ENCODE peak calls at places on chromosome 5, in seven cellular contexts. X is aorta, L is lower leg skin, M is HFF-Myc, N is GM13976, U is amniotic stem cell, I is A549. A is an unnamed sample.

GRCh38 chr5:90201923-90202322 is 207.6 kb downstream of the CETN3 start:
- DNase-seq in X (no peak), L (no peak), M (no peak), N (no peak), U (no peak), I (no peak), A (no peak)

GRCh38 chr5:129400395-129400983 is 59.6 kb upstream of the ADAMTS19 start:
- DNase-seq in X (no peak), L (no peak), M (no peak), N (no peak), U (no peak), I (peak), A (no peak)

GRCh38 chr5:32021771-32022170 is 152.3 kb downstream of the GOLPH3 start:
- DNase-seq in X (no peak), L (no peak), M (no peak), N (no peak), U (no peak), I (no peak), A (peak)

GRCh38 chr5:77266291-77266690 is 55.8 kb downstream of the PDE8B start:
- DNase-seq in X (no peak), L (no peak), M (peak), N (no peak), U (no peak), I (no peak), A (no peak)

GRCh38 chr5:114325552-114325951 is 36.3 kb upstream of the KCNN2 start:
- DNase-seq in X (no peak), L (no peak), M (peak), N (no peak), U (no peak), I (no peak), A (no peak)

GRCh38 chr5:50767588-50767987 is 101.2 kb downstream of the PARP8 start:
- DNase-seq in X (no peak), L (no peak), M (no peak), N (no peak), U (no peak), I (no peak), A (no peak)

GRCh38 chr5:170377027-170377426 is 12.1 kb downstream of the KCNMB1 start:
- DNase-seq in X (no peak), L (peak), M (no peak), N (no peak), U (no peak), I (no peak), A (no peak)

GRCh38 chr5:164048527-164048926 is 543.1 kb downstream of the MAT2B start:
- DNase-seq in X (no peak), L (no peak), M (no peak), N (no peak), U (no peak), I (no peak), A (no peak)

GRCh38 chr5:175060264-175060663 is 335.9 kb downstream of the MSX2 start:
- DNase-seq in X (no peak), L (no peak), M (no peak), N (no peak), U (no peak), I (peak), A (no peak)

A was measured in head of caudate nucleus.